ENCODE peak calls at places on chromosomes 1 and 21, in eight cellular contexts. Y is ureter; P is AG09309; O is HTR-8/SVneo; C is stimulated activated CD4-positive, alpha-beta T cell treated with anti-CD3 and anti-CD28 coated beads, Interleukin-2, amount 100 ng/mL, for 48 hours; M is AG08396; X is CD8-positive, alpha-beta memory T cell; H is memory B cell. L is an unnamed sample.

GRCh38 chr1:160129966-160130365 is 14.4 kb downstream of the ATP1A2 start:
- DNase-seq in Y (no peak), P (no peak), O (no peak), C (no peak), M (no peak), X (no peak), H (no peak), L (no peak)

GRCh38 chr1:16126738-16127515 is 28.9 kb downstream of the EPHA2 start:
- DNase-seq in Y (no peak), P (no peak), O (no peak), C (no peak), M (no peak), X (no peak), H (no peak), L (no peak)

GRCh38 chr1:160007577-160008200 is 24.1 kb downstream of the PIGM start:
- DNase-seq in Y (no peak), P (no peak), O (no peak), C (no peak), M (no peak), X (peak; percentile 43), H (no peak), L (no peak)

GRCh38 chr1:223775711-223776074 is 63.4 kb downstream of the CAPN2 start:
- DNase-seq in Y (no peak), P (no peak), O (no peak), C (no peak), M (no peak), X (no peak), H (no peak), L (no peak)

GRCh38 chr1:108610073-108610472 is 50.2 kb downstream of the EEIG2 start:
- DNase-seq in Y (no peak), P (no peak), O (no peak), C (no peak), M (no peak), X (no peak), H (no peak), L (no peak)

GRCh38 chr1:214843281-214843680 is 239.3 kb upstream of the KCNK2 start:
- DNase-seq in Y (no peak), P (no peak), O (no peak), C (no peak), M (peak; percentile 5), X (no peak), H (no peak), L (no peak)

GRCh38 chr21:29557200-29557599 is 258.5 kb downstream of the BACH1 start:
- DNase-seq in Y (no peak), P (no peak), O (no peak), C (no peak), M (no peak), X (no peak), H (no peak), L (no peak)

GRCh38 chr1:209405183-209405823 is 178.2 kb upstream of the CAMK1G start:
- DNase-seq in Y (no peak), P (peak; percentile 27), O (no peak), C (no peak), M (no peak), X (no peak), H (no peak), L (no peak)

GRCh38 chr1:37793773-37794371 is at the start of gene MANEAL:
- DNase-seq in Y (no peak), P (no peak), O (peak; percentile 38), C (peak; percentile 9), M (peak; percentile 83), X (no peak), H (peak; percentile 52), L (no peak)

GRCh38 chr1:15941899-15942660 is 33.8 kb downstream of the ZBTB17 start:
- DNase-seq in Y (peak; percentile 41), P (no peak), O (no peak), C (no peak), M (no peak), X (no peak), H (no peak), L (no peak)

GRCh38 chr1:235588916-235589515 is 60.6 kb downstream of the GNG4 start:
- DNase-seq in Y (no peak), P (peak; percentile 20), O (peak; percentile 42), C (no peak), M (no peak), X (no peak), H (no peak), L (no peak)

GRCh38 chr21:43703068-43703880 is 15.7 kb upstream of the PDXK start:
- DNase-seq in Y (peak; percentile 67), P (no peak), O (no peak), C (no peak), M (no peak), X (peak; percentile 34), H (no peak), L (no peak)

GRCh38 chr1:226749467-226749866 is 10.4 kb upstream of the ITPKB start:
- DNase-seq in Y (no peak), P (no peak), O (no peak), C (no peak), M (no peak), X (no peak), H (no peak), L (no peak)

GRCh38 chr1:11655263-11656079 is 794 bp downstream of the FBXO44 start:
- DNase-seq in Y (no peak), P (no peak), O (no peak), C (no peak), M (no peak), X (no peak), H (no peak), L (no peak)

GRCh38 chr21:14259669-14260458 is 43.9 kb downstream of the RBM11 start:
- DNase-seq in Y (no peak), P (peak; percentile 10), O (peak; percentile 39), C (no peak), M (peak; percentile 41), X (peak; percentile 23), H (no peak), L (no peak)

GRCh38 chr1:3611170-3612019 is at the start of gene MEGF6:
- DNase-seq in Y (no peak), P (no peak), O (peak; percentile 78), C (peak; percentile 50), M (peak; percentile 78), X (peak; percentile 37), H (no peak), L (no peak)

GRCh38 chr1:41538741-41539415 is 54.4 kb upstream of the EDN2 start:
- DNase-seq in Y (no peak), P (no peak), O (no peak), C (no peak), M (no peak), X (no peak), H (no peak), L (no peak)